ENCODE peak calls at places on chromosomes 12 and 14, in nine cellular contexts. B, E, O, A, Z, R, V, P and Y are unnamed samples. For H3K36me3, the result is how much of the 10 kb centered on the place peaks cover.

GRCh38 chr12:121801601-121802484 is 2.0 kb upstream of the SETD1B start:
- DNase-seq in O (no peak), P (no peak), Z (no peak), V (no peak), E (no peak), A (no peak), R (no peak), B (peak), Y (no peak)

GRCh38 chr12:106226884-106227640 is 20.8 kb downstream of the CKAP4 start:
- DNase-seq in B (peak), Z (peak), R (no peak), O (no peak), E (no peak), P (peak), A (no peak), V (no peak), Y (peak)

GRCh38 chr12:132206093-132206434 is 61.8 kb downstream of the NOC4L start:
- DNase-seq in E (no peak), B (no peak), R (no peak), A (no peak), V (no peak), P (no peak), O (peak), Z (no peak), Y (no peak)

GRCh38 chr14:50061664-50062437 is 54.5 kb downstream of the VCPKMT start:
- DNase-seq in P (peak), O (no peak), R (peak), V (peak), B (peak), Z (no peak), E (no peak), A (peak), Y (no peak)

GRCh38 chr14:94541234-94541975 is 19.8 kb upstream of the SERPINA4 start:
- DNase-seq in R (no peak), E (no peak), V (no peak), P (no peak), B (no peak), A (no peak), O (no peak), Z (no peak), Y (no peak)

GRCh38 chr12:44750468-44750867 is 125.6 kb downstream of the NELL2 start:
- DNase-seq in Z (no peak), V (no peak), A (no peak), P (no peak), E (no peak), O (no peak), R (no peak), B (no peak), Y (peak)

GRCh38 chr14:50830932-50831703 is at the start of gene NIN:
- DNase-seq in P (peak), Z (peak), R (peak), A (peak), O (peak), V (peak), B (peak), E (peak), Y (peak)

GRCh38 chr14:76067536-76067935 is 82.0 kb downstream of the IFT43 start:
- DNase-seq in P (no peak), O (no peak), V (no peak), R (no peak), A (no peak), Z (no peak), E (no peak), B (no peak), Y (no peak)

GRCh38 chr14:50605776-50606175 is 45.8 kb downstream of the ATL1 start:
- DNase-seq in R (no peak), B (peak), E (no peak), Z (no peak), O (no peak), A (no peak), P (no peak), V (no peak), Y (no peak)

GRCh38 chr12:24172031-24172772 is 222.7 kb upstream of the SOX5 start:
- DNase-seq in V (no peak), Z (no peak), O (peak), A (no peak), B (no peak), R (no peak), P (no peak), E (no peak), Y (no peak)

GRCh38 chr12:58818546-58818945 is 101.8 kb downstream of the LRIG3 start:
- DNase-seq in P (no peak), A (no peak), R (no peak), O (no peak), E (no peak), Z (no peak), V (no peak), B (peak), Y (no peak)

DNA sequence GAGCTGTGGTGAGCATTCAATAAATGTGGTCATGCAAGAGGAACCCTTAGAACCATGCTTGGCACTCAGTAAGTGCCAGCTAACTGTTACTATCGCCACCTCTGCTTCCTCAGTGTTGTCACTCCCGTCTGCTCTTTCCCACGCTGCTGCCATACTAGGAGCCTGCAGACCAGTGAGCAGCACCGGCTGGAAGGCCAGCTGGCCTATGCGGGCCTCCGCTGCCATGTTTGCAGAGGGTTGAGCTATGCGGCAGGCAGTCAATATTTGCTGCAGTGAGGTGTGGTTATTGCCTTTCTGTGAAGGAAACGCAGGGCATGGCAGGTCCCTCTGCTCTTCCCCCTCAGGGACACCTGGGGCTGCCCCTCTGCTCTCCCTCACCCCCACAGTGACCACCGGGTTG is 13.0 kb downstream of the KMT5A start:
- DNase-seq in P (no peak), Z (peak), B (no peak), V (no peak), R (peak), E (peak), O (peak), A (peak), Y (peak)
- H3K27ac ChIP-seq in P (no peak), Z (peak), B (peak), V (peak), R (peak), E (no peak), O (no peak), A (peak), Y (peak)

GRCh38 chr12:122980192-122981035 is at the start of gene ARL6IP4:
- DNase-seq in O (peak), A (peak), Z (peak), B (peak), V (peak), E (no peak), R (peak), P (no peak), Y (peak)
- TF ChIP-seq POLR2A in O (no peak), A (peak), Z (peak), B (peak), V (peak), E (no peak), R (no peak), P (peak), Y (peak)

GRCh38 chr12:124482901-124483799 is 84.3 kb downstream of the NCOR2 start:
- DNase-seq in B (no peak), V (no peak), A (no peak), P (no peak), R (no peak), Z (no peak), O (peak), E (no peak), Y (peak)

GRCh38 chr12:124484067-124484466 is 83.3 kb downstream of the NCOR2 start:
- DNase-seq in V (no peak), B (no peak), Z (no peak), P (no peak), R (no peak), E (no peak), O (no peak), A (no peak), Y (no peak)

GRCh38 chr12:124481772-124482566 is 85.4 kb downstream of the NCOR2 start:
- DNase-seq in O (peak), Z (no peak), B (no peak), V (no peak), A (peak), R (no peak), E (no peak), P (no peak), Y (no peak)

GRCh38 chr12:124481257-124481750 is 86.1 kb downstream of the NCOR2 start:
- DNase-seq in B (no peak), V (no peak), P (no peak), E (no peak), R (no peak), Z (no peak), A (no peak), O (peak), Y (no peak)

DNA sequence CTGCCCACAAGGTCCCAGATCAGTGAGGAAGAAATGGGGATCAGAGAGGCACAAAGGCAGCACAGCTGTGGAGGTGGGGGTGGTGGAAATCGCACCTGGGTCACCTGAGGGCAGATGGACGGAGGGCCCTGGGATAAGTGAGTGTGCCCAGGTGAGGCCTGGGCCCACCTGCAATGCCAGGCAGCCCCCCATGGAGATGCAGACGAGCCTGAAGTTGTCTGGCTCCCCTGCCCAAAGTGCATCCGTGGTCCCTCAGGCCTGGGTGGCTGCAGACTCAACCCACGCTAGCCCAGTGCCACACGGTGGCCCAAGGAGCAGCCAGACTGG is 84.9 kb downstream of the NCOR2 start:
- DNase-seq in V (no peak), R (no peak), P (no peak), A (no peak), E (no peak), Z (no peak), O (no peak), B (no peak), Y (no peak)
- H3K36me3 ChIP-seq in V (under half), R (half or more), P (under half), A (under half), E (under half), Z (under half), O (under half), B (half or more), Y (under half)

DNA sequence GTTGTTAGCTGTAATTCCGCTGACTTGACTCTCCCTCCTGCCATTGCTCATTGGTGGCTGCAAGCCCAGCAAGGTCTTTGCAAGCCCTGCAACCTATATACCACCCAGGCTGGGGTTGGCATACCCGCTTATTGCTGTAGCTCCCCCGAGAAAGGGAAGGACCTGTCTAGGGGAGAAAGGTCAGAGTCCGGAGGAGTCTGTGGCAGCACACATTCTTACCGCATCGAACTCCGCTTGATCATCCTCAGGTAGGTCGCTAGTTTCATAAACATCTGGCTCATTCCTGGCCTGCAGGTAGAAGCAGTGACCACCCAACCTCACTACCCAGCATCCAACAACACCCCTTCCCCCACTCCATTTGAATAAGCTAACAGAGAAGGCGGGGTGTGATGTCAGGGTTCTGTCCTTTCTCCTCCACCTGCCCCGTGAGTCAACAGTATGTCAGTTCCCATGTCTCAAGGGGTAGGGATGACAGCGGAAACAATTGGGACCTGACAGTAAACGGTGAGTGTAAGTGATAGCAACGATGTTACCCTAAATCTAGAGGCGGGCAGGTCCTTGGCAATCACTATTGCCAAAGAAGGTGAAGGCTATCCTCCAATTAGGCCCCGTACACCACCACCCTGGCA is 1.1 kb downstream of the DCTN2 start:
- DNase-seq in Z (no peak), O (no peak), E (no peak), B (peak), A (peak), R (no peak), V (no peak), P (peak), Y (no peak)
- H3K27ac ChIP-seq in Z (peak), O (peak), E (peak), B (peak), A (peak), R (peak), V (peak), P (peak), Y (peak)

GRCh38 chr12:57127101-57127709 is 1.1 kb upstream of the LRP1 start:
- DNase-seq in P (peak), V (peak), B (no peak), R (peak), O (no peak), Z (peak), A (peak), E (peak), Y (peak)
- TF ChIP-seq POLR2A in P (no peak), V (no peak), B (no peak), R (no peak), O (no peak), Z (no peak), A (no peak), E (no peak), Y (peak)

GRCh38 chr14:44053422-44053821 is 453.7 kb downstream of the FSCB start:
- DNase-seq in R (no peak), E (no peak), P (no peak), O (no peak), Z (no peak), A (no peak), B (no peak), V (no peak), Y (no peak)
- H3K36me3 ChIP-seq in R (under half), E (under half), P (under half), O (under half), Z (under half), A (under half), B (under half), V (under half), Y (under half)

GRCh38 chr12:4584281-4584680 is 22.3 kb downstream of the DYRK4 start:
- DNase-seq in Z (no peak), P (no peak), R (no peak), O (no peak), A (peak), V (no peak), E (no peak), B (no peak), Y (no peak)

GRCh38 chr12:4584896-4585295 is 22.9 kb downstream of the DYRK4 start:
- DNase-seq in E (no peak), O (no peak), P (no peak), R (no peak), Z (no peak), V (no peak), B (no peak), A (no peak), Y (no peak)

GRCh38 chr12:4588916-4589315 is 26.9 kb downstream of the DYRK4 start:
- DNase-seq in O (no peak), E (no peak), P (no peak), V (no peak), A (no peak), R (no peak), B (no peak), Z (no peak), Y (no peak)

GRCh38 chr12:4587108-4587507 is 25.1 kb downstream of the DYRK4 start:
- DNase-seq in E (no peak), O (no peak), Z (no peak), A (no peak), P (no peak), B (no peak), V (no peak), R (no peak), Y (no peak)

GRCh38 chr12:4586500-4586899 is 24.5 kb downstream of the DYRK4 start:
- DNase-seq in R (no peak), E (no peak), B (no peak), V (no peak), P (no peak), Z (no peak), A (no peak), O (no peak), Y (no peak)
- H3K27ac ChIP-seq in R (no peak), E (no peak), B (no peak), V (no peak), P (no peak), Z (no peak), A (no peak), O (no peak), Y (no peak)